ENCODE peak calls at places on chromosomes 16 and 17, in four cellular contexts. Z is AG04449, R is breast epithelium, I is bronchial epithelial cell. L is an unnamed sample.

GRCh38 chr16:84867696-84868095 is 47.9 kb downstream of the CRISPLD2 start:
- DNase-seq in I (no peak), Z (no peak), R (no peak), L (no peak)

GRCh38 chr16:73043828-73044493 is 4.0 kb downstream of the ZFHX3 start:
- DNase-seq in Z (no peak), R (no peak), I (no peak), L (no peak)

GRCh38 chr16:19785081-19785480 is 67.0 kb downstream of the IQCK start:
- DNase-seq in Z (no peak), R (no peak), I (no peak), L (no peak)

GRCh38 chr16:77307764-77308561 is 108.8 kb downstream of the SYCE1L start:
- DNase-seq in I (peak), Z (no peak), R (no peak), L (no peak)

GRCh38 chr16:17852977-17853702 is 382.4 kb upstream of the XYLT1 start:
- DNase-seq in R (no peak), I (no peak), Z (no peak), L (no peak)

GRCh38 chr17:14214271-14214670 is 22.4 kb downstream of the CDRT15 start:
- DNase-seq in I (peak), Z (no peak), R (no peak), L (no peak)

GRCh38 chr17:63399856-63400255 is 46.2 kb downstream of the CYB561 start:
- DNase-seq in R (no peak), I (no peak), Z (no peak), L (no peak)

GRCh38 chr17:3038941-3039340 is 24.5 kb downstream of the OR1D5 start:
- DNase-seq in R (no peak), Z (no peak), I (no peak), L (no peak)

GRCh38 chr16:81688182-81688581 is 90.9 kb upstream of the PLCG2 start:
- DNase-seq in R (no peak), Z (no peak), I (no peak), L (no peak)

GRCh38 chr16:80006175-80006895 is 405.8 kb upstream of the MAF start:
- DNase-seq in I (peak), Z (no peak), R (no peak), L (no peak)

GRCh38 chr16:83402969-83403368 is 404.8 kb upstream of the HSBP1 start:
- DNase-seq in R (no peak), I (peak), Z (no peak), L (no peak)

GRCh38 chr16:11254913-11255736 is 879 bp downstream of the SOCS1 start:
- DNase-seq in R (peak), I (peak), Z (no peak), L (peak)

GRCh38 chr17:17847102-17847501 is 10.3 kb upstream of the SREBF1 start:
- DNase-seq in R (no peak), I (no peak), Z (no peak), L (no peak)

GRCh38 chr17:28842282-28843012 is at the start of gene FAM222B:
- DNase-seq in Z (no peak), R (peak), I (peak), L (peak)

GRCh38 chr17:10251212-10251948 is 53.0 kb upstream of the GAS7 start:
- DNase-seq in I (no peak), Z (no peak), R (no peak), L (no peak)

GRCh38 chr17:13736915-13737314 is 135.2 kb upstream of the HS3ST3A1 start:
- DNase-seq in R (no peak), I (no peak), Z (peak), L (no peak)

GRCh38 chr16:27539120-27539519 is 10.6 kb downstream of the GTF3C1 start:
- DNase-seq in Z (no peak), I (no peak), R (no peak), L (no peak)

GRCh38 chr17:4833941-4834501 is 881 bp downstream of the MINK1 start:
- DNase-seq in R (no peak), Z (no peak), I (no peak), L (peak)

GRCh38 chr16:52812945-52813556 is 239.6 kb downstream of the CHD9NB start:
- DNase-seq in R (no peak), Z (no peak), I (peak), L (no peak)

GRCh38 chr16:51756447-51757123 is 605.5 kb upstream of the SALL1 start:
- DNase-seq in R (no peak), I (no peak), Z (no peak), L (no peak)

GRCh38 chr16:24075929-24076716 is 180.0 kb upstream of the CACNG3 start:
- DNase-seq in R (no peak), I (peak), Z (no peak), L (peak)

GRCh38 chr17:32625971-32626370 is 139.2 kb downstream of the CDK5R1 start:
- DNase-seq in I (no peak), Z (no peak), R (no peak), L (no peak)

GRCh38 chr17:45131616-45132301 is 556 bp downstream of the PLCD3 start:
- DNase-seq in Z (no peak), R (no peak), I (no peak), L (peak)

GRCh38 chr16:15882563-15882962 is 5.8 kb downstream of the CEP20 start:
- DNase-seq in R (no peak), I (no peak), Z (no peak), L (no peak)

GRCh38 chr17:75876938-75877751 is 1.2 kb downstream of the TRIM47 start:
- DNase-seq in R (peak), I (peak), Z (peak), L (peak)

GRCh38 chr17:8237886-8238285 is 10.0 kb downstream of the CTC1 start:
- DNase-seq in Z (no peak), I (no peak), R (no peak), L (no peak)

GRCh38 chr17:70050931-70051330 is 24.1 kb upstream of the KCNJ16 start:
- DNase-seq in I (no peak), Z (no peak), R (no peak), L (no peak)

GRCh38 chr16:55399911-55400310 is 75.9 kb downstream of the IRX6 start:
- DNase-seq in Z (no peak), I (no peak), R (no peak), L (no peak)

GRCh38 chr17:67218385-67218950 is 26.5 kb downstream of the HELZ start:
- DNase-seq in R (no peak), Z (no peak), I (peak), L (no peak)

GRCh38 chr16:888901-889570 is 81.7 kb downstream of the LMF1 start:
- DNase-seq in I (no peak), Z (no peak), R (no peak), L (peak)

GRCh38 chr17:5707482-5707881 is 123.2 kb upstream of the NLRP1 start:
- DNase-seq in Z (no peak), R (no peak), I (no peak), L (no peak)

GRCh38 chr16:75385507-75386152 is 47.7 kb downstream of the CFDP1 start:
- DNase-seq in I (peak), Z (peak), R (no peak), L (no peak)

GRCh38 chr16:674968-675883 is at the start of gene RHBDL1:
- DNase-seq in I (no peak), Z (no peak), R (no peak), L (no peak)

GRCh38 chr16:8113843-8114242 is 476.5 kb downstream of the TMEM114 start:
- DNase-seq in Z (no peak), I (no peak), R (no peak), L (no peak)

GRCh38 chr17:27631409-27631755 is 394 bp downstream of the LGALS9 start:
- DNase-seq in R (no peak), Z (no peak), I (peak), L (no peak)

GRCh38 chr16:85234310-85235235 is 122.3 kb upstream of the CIBAR2 start:
- DNase-seq in Z (no peak), R (no peak), I (no peak), L (peak)

GRCh38 chr17:34163681-34164080 is 91.4 kb upstream of the CCL2 start:
- DNase-seq in Z (no peak), R (no peak), I (no peak), L (no peak)

DNA sequence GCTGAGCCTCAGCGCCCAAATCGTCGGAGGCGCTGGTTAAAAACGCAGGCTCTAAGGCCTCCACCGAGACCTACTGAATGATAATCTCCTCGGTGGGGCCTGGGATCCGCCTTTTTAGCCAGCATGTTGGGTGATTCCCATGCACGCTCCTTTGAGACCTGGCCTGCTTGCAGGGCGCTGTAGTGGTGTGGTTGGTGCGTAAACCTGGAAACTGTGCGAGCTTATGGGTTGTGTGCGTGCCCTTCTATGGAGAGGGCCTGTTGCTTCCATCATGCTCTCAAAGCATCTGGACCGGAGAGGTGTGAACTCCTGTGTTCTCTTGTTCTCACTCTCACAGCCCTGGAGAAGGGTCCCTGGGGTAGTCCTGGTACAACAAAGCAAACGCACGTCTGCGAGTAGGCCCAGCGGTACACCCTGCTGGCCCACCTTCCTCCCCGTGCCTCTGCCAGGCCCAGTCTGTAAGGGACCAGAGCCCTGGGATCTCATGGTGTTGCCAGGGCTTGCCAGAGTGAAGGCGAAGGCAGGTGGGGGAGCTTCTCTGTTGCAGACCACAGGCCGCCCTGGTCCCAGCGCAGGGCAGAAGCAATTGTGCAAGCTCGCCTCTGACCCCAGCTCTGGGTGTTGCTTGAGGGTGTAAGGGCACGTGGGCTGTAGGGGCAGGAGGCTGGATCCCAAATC is 759 bp upstream of the LRRC75A start:
- DNase-seq in I (no peak), R (no peak), Z (no peak), L (no peak)
- H3K4me3 ChIP-seq in I (peak), R (peak), Z (peak), L (peak)

GRCh38 chr17:16442141-16442540 is 26.8 kb downstream of the TRPV2 start:
- DNase-seq in R (no peak), Z (no peak), I (no peak), L (no peak)
- H3K4me3 ChIP-seq in R (no peak), Z (no peak), I (no peak), L (no peak)

DNA sequence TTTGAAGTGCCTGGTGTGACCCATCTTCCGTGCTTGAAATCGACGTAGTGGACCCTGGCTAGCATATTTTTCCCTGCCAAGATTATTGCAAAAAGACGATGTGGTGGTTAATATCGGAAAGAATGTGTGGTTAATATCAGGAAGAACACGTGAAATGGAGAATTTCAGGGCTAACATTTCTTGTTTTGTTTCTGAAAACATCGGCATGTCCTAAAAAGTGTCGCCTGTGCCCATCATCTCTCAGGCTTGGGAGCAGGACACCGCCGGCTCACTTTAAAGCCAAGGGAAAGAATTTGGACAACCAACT is 345 bp upstream of the DCXR start:
- DNase-seq in R (no peak), I (no peak), Z (no peak), L (no peak)
- H3K4me3 ChIP-seq in R (peak), I (peak), Z (peak), L (peak)

GRCh38 chr17:81387235-81388060 is 7.8 kb upstream of the BAHCC1 start:
- DNase-seq in Z (no peak), I (no peak), R (no peak), L (peak)

GRCh38 chr17:81385320-81386111 is 9.7 kb upstream of the BAHCC1 start:
- DNase-seq in R (no peak), Z (no peak), I (no peak), L (no peak)

GRCh38 chr17:81388091-81388611 is 7.1 kb upstream of the BAHCC1 start:
- DNase-seq in Z (no peak), I (no peak), R (no peak), L (no peak)

GRCh38 chr17:81386141-81386645 is 9.1 kb upstream of the BAHCC1 start:
- DNase-seq in R (no peak), Z (no peak), I (no peak), L (no peak)

GRCh38 chr17:81386646-81387234 is 8.5 kb upstream of the BAHCC1 start:
- DNase-seq in R (no peak), I (no peak), Z (no peak), L (peak)
- H3K4me3 ChIP-seq in R (peak), I (peak), Z (peak), L (peak)

DNA sequence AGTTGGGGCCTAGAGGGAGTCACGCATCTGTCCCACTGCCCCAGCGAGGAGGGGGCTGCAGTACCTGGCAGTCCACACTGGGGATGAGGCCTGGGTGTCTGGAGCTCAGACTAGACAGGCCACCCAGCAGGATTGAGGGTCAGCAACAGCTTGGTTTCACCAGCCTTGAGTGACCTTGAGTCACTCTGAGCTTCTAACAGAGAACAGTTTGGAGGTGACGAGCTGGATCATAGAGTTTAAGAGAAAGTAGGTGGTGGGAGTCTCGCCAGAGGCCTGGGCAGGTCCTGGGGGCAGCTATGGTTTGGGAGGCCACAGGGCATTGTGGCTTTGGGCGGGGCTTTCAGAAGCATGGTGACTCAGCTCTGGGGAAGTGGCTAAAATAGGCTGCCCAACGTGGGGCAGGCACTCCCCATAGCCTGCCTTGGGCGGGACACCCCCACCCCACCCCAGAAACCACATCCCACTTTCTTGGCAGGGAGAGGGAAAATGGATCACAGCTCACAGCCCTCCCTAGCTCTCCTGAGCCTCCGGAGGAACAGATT is 20.5 kb downstream of the CDC42EP4 start:
- DNase-seq in Z (no peak), I (peak), R (no peak), L (peak)
- H3K4me3 ChIP-seq in Z (no peak), I (no peak), R (peak), L (peak)

DNA sequence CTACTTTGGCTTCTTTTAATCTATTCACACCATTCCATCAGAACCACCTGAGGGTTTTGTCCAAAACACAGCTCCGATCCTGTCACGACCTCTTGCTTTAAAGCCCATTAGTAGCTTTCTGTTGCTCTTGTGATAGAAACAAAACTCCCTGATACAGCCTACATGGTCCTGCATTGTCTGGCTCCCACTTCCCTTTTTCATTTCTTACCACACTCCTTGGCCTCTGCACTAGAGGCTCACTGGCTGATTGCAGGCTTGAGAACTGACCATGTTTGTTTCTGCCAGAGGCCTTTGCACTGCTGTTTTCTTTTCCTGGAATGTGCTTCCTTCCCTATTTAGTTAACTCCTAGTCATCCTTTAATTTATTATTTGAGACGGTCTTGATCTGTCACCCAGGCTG is 23.7 kb downstream of the IST1 start:
- DNase-seq in Z (no peak), R (no peak), I (no peak), L (no peak)
- H3K4me3 ChIP-seq in Z (no peak), R (no peak), I (no peak), L (no peak)